ENCODE peak calls at places on chromosome 13, in six cellular contexts. One of them, this sample, is unnamed. For H3K4me1 and H3K36me3, the result is how much of the 10 kb centered on the place peaks cover.

GRCh38 chr13:47893527-47893926 is 107.5 kb downstream of the SUCLA2 start:
- DNase-seq in tibial artery: no peak
- DNase-seq in iPS DF 6.9: no peak
- DNase-seq in body of pancreas: no peak
- DNase-seq in ascending aorta: no peak
- DNase-seq in heart left ventricle: no peak
- DNase-seq in this sample: no peak

GRCh38 chr13:41650706-41651105 is 193.4 kb downstream of the RGCC start:
- DNase-seq in ascending aorta: no peak
- DNase-seq in heart left ventricle: no peak
- DNase-seq in tibial artery: no peak
- DNase-seq in body of pancreas: no peak
- DNase-seq in iPS DF 6.9: no peak
- DNase-seq in this sample: no peak

GRCh38 chr13:22110368-22110767 is 439.5 kb downstream of the FGF9 start:
- DNase-seq in iPS DF 6.9: no peak
- DNase-seq in ascending aorta: peak
- DNase-seq in body of pancreas: peak
- DNase-seq in heart left ventricle: no peak
- DNase-seq in tibial artery: peak
- DNase-seq in this sample: no peak

GRCh38 chr13:21483748-21484147 is 24.6 kb upstream of the ZDHHC20 start:
- DNase-seq in tibial artery: no peak
- DNase-seq in body of pancreas: no peak
- DNase-seq in iPS DF 6.9: no peak
- DNase-seq in heart left ventricle: no peak
- DNase-seq in ascending aorta: no peak
- DNase-seq in this sample: no peak

GRCh38 chr13:22055259-22055658 is 384.4 kb downstream of the FGF9 start:
- DNase-seq in ascending aorta: no peak
- DNase-seq in iPS DF 6.9: no peak
- DNase-seq in body of pancreas: no peak
- DNase-seq in tibial artery: no peak
- DNase-seq in heart left ventricle: no peak
- DNase-seq in this sample: no peak

GRCh38 chr13:104256701-104257100 is 1190.5 kb upstream of the SLC10A2 start:
- DNase-seq in heart left ventricle: no peak
- DNase-seq in body of pancreas: no peak
- DNase-seq in ascending aorta: no peak
- DNase-seq in iPS DF 6.9: no peak
- DNase-seq in tibial artery: no peak
- DNase-seq in this sample: no peak

GRCh38 chr13:31962661-31963345 is 68.8 kb upstream of the FRY start:
- DNase-seq in iPS DF 6.9: no peak
- DNase-seq in ascending aorta: no peak
- DNase-seq in tibial artery: no peak
- DNase-seq in body of pancreas: no peak
- DNase-seq in heart left ventricle: no peak
- DNase-seq in this sample: no peak

GRCh38 chr13:20969182-20969581 is 66.6 kb upstream of the XPO4 start:
- DNase-seq in ascending aorta: no peak
- DNase-seq in tibial artery: no peak
- DNase-seq in heart left ventricle: no peak
- DNase-seq in body of pancreas: no peak
- DNase-seq in iPS DF 6.9: no peak
- DNase-seq in this sample: no peak

GRCh38 chr13:23915308-23915707 is 18.0 kb upstream of the C1QTNF9B start:
- DNase-seq in iPS DF 6.9: no peak
- DNase-seq in body of pancreas: no peak
- DNase-seq in ascending aorta: no peak
- DNase-seq in heart left ventricle: no peak
- DNase-seq in tibial artery: no peak
- DNase-seq in this sample: no peak

GRCh38 chr13:49457221-49457620 is 13.1 kb downstream of the SETDB2 start:
- DNase-seq in iPS DF 6.9: no peak
- DNase-seq in ascending aorta: no peak
- DNase-seq in body of pancreas: no peak
- DNase-seq in tibial artery: no peak
- DNase-seq in heart left ventricle: no peak
- DNase-seq in this sample: no peak

GRCh38 chr13:96089749-96090239 is at the start of gene HS6ST3:
- DNase-seq in tibial artery: peak
- DNase-seq in ascending aorta: peak
- DNase-seq in heart left ventricle: peak
- DNase-seq in body of pancreas: peak
- DNase-seq in iPS DF 6.9: no peak
- DNase-seq in this sample: peak

GRCh38 chr13:68048802-68049359 is 818.7 kb upstream of the PCDH9 start:
- DNase-seq in body of pancreas: no peak
- DNase-seq in ascending aorta: no peak
- DNase-seq in heart left ventricle: no peak
- DNase-seq in iPS DF 6.9: no peak
- DNase-seq in tibial artery: no peak
- DNase-seq in this sample: no peak

GRCh38 chr13:71758823-71759222 is 108.2 kb downstream of the DACH1 start:
- DNase-seq in heart left ventricle: no peak
- DNase-seq in tibial artery: no peak
- DNase-seq in ascending aorta: no peak
- DNase-seq in body of pancreas: no peak
- DNase-seq in iPS DF 6.9: no peak
- DNase-seq in this sample: no peak

GRCh38 chr13:95485045-95485517 is 67.4 kb upstream of the CLDN10 start:
- DNase-seq in ascending aorta: no peak
- DNase-seq in heart left ventricle: no peak
- DNase-seq in iPS DF 6.9: no peak
- DNase-seq in body of pancreas: no peak
- DNase-seq in tibial artery: no peak
- DNase-seq in this sample: no peak

GRCh38 chr13:95643471-95643813 is 1.1 kb downstream of the DZIP1 start:
- DNase-seq in body of pancreas: no peak
- DNase-seq in heart left ventricle: no peak
- DNase-seq in ascending aorta: no peak
- DNase-seq in iPS DF 6.9: no peak
- DNase-seq in tibial artery: no peak
- DNase-seq in this sample: peak

GRCh38 chr13:33610471-33611015 is 207.4 kb upstream of the RFC3 start:
- DNase-seq in heart left ventricle: peak
- DNase-seq in iPS DF 6.9: peak
- DNase-seq in ascending aorta: peak
- DNase-seq in tibial artery: peak
- DNase-seq in body of pancreas: no peak
- DNase-seq in this sample: no peak

GRCh38 chr13:113116871-113117271 is 5.7 kb upstream of the F10 start:
- DNase-seq in body of pancreas: peak
- DNase-seq in tibial artery: no peak
- DNase-seq in heart left ventricle: peak
- DNase-seq in ascending aorta: peak
- DNase-seq in iPS DF 6.9: no peak
- DNase-seq in this sample: no peak

GRCh38 chr13:42272115-42272756 is at the start of gene AKAP11:
- DNase-seq in iPS DF 6.9: no peak
- DNase-seq in tibial artery: no peak
- DNase-seq in heart left ventricle: peak
- DNase-seq in body of pancreas: peak
- DNase-seq in ascending aorta: peak
- DNase-seq in this sample: no peak

GRCh38 chr13:80873589-80873988 is 532.7 kb upstream of the SPRY2 start:
- DNase-seq in body of pancreas: no peak
- DNase-seq in iPS DF 6.9: no peak
- DNase-seq in heart left ventricle: no peak
- DNase-seq in tibial artery: no peak
- DNase-seq in ascending aorta: no peak
- DNase-seq in this sample: no peak

GRCh38 chr13:85333511-85333910 is 465.7 kb downstream of the SLITRK6 start:
- DNase-seq in body of pancreas: no peak
- DNase-seq in tibial artery: no peak
- DNase-seq in iPS DF 6.9: no peak
- DNase-seq in ascending aorta: no peak
- DNase-seq in heart left ventricle: no peak
- DNase-seq in this sample: no peak

GRCh38 chr13:97248243-97248642 is 26.1 kb downstream of the MBNL2 start:
- DNase-seq in heart left ventricle: no peak
- DNase-seq in ascending aorta: no peak
- DNase-seq in body of pancreas: no peak
- DNase-seq in iPS DF 6.9: no peak
- DNase-seq in tibial artery: no peak
- DNase-seq in this sample: no peak
- H3K4me1 ChIP-seq in heart left ventricle: half or more
- H3K4me1 ChIP-seq in ascending aorta: half or more
- H3K4me1 ChIP-seq in body of pancreas: half or more
- H3K4me1 ChIP-seq in iPS DF 6.9: under half
- H3K4me1 ChIP-seq in tibial artery: under half
- H3K4me1 ChIP-seq in this sample: under half

DNA sequence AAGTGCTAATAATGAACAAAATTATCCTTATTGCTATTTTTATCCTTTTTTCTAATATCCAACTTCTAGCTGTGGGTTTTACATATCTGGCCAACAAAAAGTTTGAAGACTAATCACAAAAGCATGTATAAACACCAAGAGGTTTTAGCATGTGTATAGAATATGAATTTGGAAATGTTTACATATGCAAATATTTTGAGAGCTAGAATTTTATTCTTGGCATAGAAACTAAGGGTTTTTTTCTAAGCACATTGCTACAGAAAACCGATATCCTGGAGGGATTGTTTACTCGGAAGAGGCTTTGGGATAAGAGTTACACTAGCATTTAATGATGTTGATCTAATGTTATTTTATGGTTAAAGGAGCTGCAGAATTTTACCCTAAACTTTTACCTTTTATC is 392.1 kb downstream of the EFNB2 start:
- DNase-seq in body of pancreas: no peak
- DNase-seq in heart left ventricle: no peak
- DNase-seq in iPS DF 6.9: no peak
- DNase-seq in ascending aorta: no peak
- DNase-seq in tibial artery: no peak
- DNase-seq in this sample: no peak
- H3K4me3 ChIP-seq in body of pancreas: no peak
- H3K4me3 ChIP-seq in heart left ventricle: no peak
- H3K4me3 ChIP-seq in iPS DF 6.9: no peak
- H3K4me3 ChIP-seq in ascending aorta: no peak
- H3K4me3 ChIP-seq in tibial artery: no peak
- H3K4me3 ChIP-seq in this sample: no peak

GRCh38 chr13:29800687-29801086 is 49.7 kb downstream of the UBL3 start:
- DNase-seq in heart left ventricle: no peak
- DNase-seq in ascending aorta: no peak
- DNase-seq in iPS DF 6.9: no peak
- DNase-seq in body of pancreas: no peak
- DNase-seq in tibial artery: no peak
- DNase-seq in this sample: no peak
- H3K36me3 ChIP-seq in heart left ventricle: under half
- H3K36me3 ChIP-seq in ascending aorta: under half
- H3K36me3 ChIP-seq in iPS DF 6.9: under half
- H3K36me3 ChIP-seq in body of pancreas: under half
- H3K36me3 ChIP-seq in tibial artery: under half
- H3K36me3 ChIP-seq in this sample: under half

GRCh38 chr13:46295531-46296464 is 84.1 kb downstream of the LRRC63 start:
- DNase-seq in body of pancreas: peak
- DNase-seq in tibial artery: no peak
- DNase-seq in iPS DF 6.9: no peak
- DNase-seq in heart left ventricle: peak
- DNase-seq in ascending aorta: peak
- DNase-seq in this sample: no peak
- H3K4me1 ChIP-seq in body of pancreas: under half
- H3K4me1 ChIP-seq in tibial artery: under half
- H3K4me1 ChIP-seq in iPS DF 6.9: under half
- H3K4me1 ChIP-seq in heart left ventricle: under half
- H3K4me1 ChIP-seq in ascending aorta: under half
- H3K4me1 ChIP-seq in this sample: under half

This sample was measured in uterus.